ENCODE peak calls at places on chromosomes 7 and 10, in seven cellular contexts. A, E, I, S, R, T and Y are unnamed samples.
A peak's percentile ranks its signal among the peaks of the same experiment; 100 is the strongest.

GRCh38 chr10:29240991-29241660 is 47.7 kb upstream of the LYZL1 start:
- DNase-seq in A (no peak), E (no peak), I (peak; percentile 24), S (no peak), R (no peak), T (no peak), Y (no peak)

GRCh38 chr7:18320971-18321567 is 174.5 kb upstream of the HDAC9 start:
- DNase-seq in A (no peak), E (peak; percentile 13), I (no peak), S (no peak), R (no peak), T (peak; percentile 65), Y (peak; percentile 67)

GRCh38 chr10:12337407-12337806 is 11.9 kb upstream of the CAMK1D start:
- DNase-seq in A (no peak), E (no peak), I (no peak), S (no peak), R (no peak), T (no peak), Y (no peak)

GRCh38 chr10:8444630-8445029 is 390.1 kb downstream of the GATA3 start:
- DNase-seq in A (no peak), E (peak; percentile 14), I (no peak), S (peak; percentile 13), R (no peak), T (no peak), Y (peak; percentile 59)

GRCh38 chr10:33734393-33735110 is 400.1 kb upstream of the NRP1 start:
- DNase-seq in A (no peak), E (peak; percentile 24), I (peak; percentile 23), S (no peak), R (no peak), T (peak; percentile 67), Y (peak; percentile 72)

GRCh38 chr10:30701471-30702173 is 72.1 kb upstream of the LYZL2 start:
- DNase-seq in A (peak; percentile 8), E (no peak), I (peak; percentile 71), S (peak; percentile 43), R (peak; percentile 60), T (peak; percentile 90), Y (peak; percentile 45)

GRCh38 chr7:50791921-50792341 is 9.2 kb upstream of the GRB10 start:
- DNase-seq in A (no peak), E (no peak), I (no peak), S (no peak), R (no peak), T (no peak), Y (peak; percentile 45)

GRCh38 chr7:47417122-47417480 is 164.8 kb downstream of the TNS3 start:
- DNase-seq in A (no peak), E (no peak), I (no peak), S (no peak), R (no peak), T (no peak), Y (no peak)

GRCh38 chr7:2504818-2505375 is 14.7 kb upstream of the LFNG start:
- DNase-seq in A (no peak), E (no peak), I (no peak), S (no peak), R (no peak), T (no peak), Y (peak; percentile 69)

GRCh38 chr10:102696736-102697135 is 17.5 kb downstream of the ARL3 start:
- DNase-seq in A (no peak), E (no peak), I (no peak), S (no peak), R (no peak), T (no peak), Y (no peak)

GRCh38 chr10:97531401-97531985 is 32.8 kb downstream of the UBTD1 start:
- DNase-seq in A (no peak), E (no peak), I (peak; percentile 23), S (no peak), R (no peak), T (no peak), Y (no peak)

GRCh38 chr10:13971586-13972475 is 358.9 kb downstream of the FRMD4A start:
- DNase-seq in A (peak; percentile 11), E (no peak), I (no peak), S (no peak), R (no peak), T (no peak), Y (peak; percentile 15)

GRCh38 chr10:14659626-14660196 is 115.0 kb downstream of the FAM107B start:
- DNase-seq in A (no peak), E (no peak), I (no peak), S (peak; percentile 8), R (peak; percentile 21), T (peak; percentile 94), Y (no peak)

GRCh38 chr7:141073173-141073640 is 657 bp upstream of the TMEM178B start:
- DNase-seq in A (peak; percentile 22), E (no peak), I (peak; percentile 32), S (no peak), R (no peak), T (peak; percentile 82), Y (peak; percentile 88)

GRCh38 chr10:5089869-5090268 is 4.3 kb upstream of the AKR1C3 start:
- DNase-seq in A (no peak), E (no peak), I (no peak), S (no peak), R (no peak), T (peak; percentile 66), Y (no peak)

GRCh38 chr7:152856351-152856750 is 96.8 kb downstream of the ACTR3B start:
- DNase-seq in A (no peak), E (no peak), I (no peak), S (no peak), R (no peak), T (no peak), Y (no peak)